ENCODE peak calls at places on chromosomes 6 and 20, in five cellular contexts. T is K562; A is left lung; O is CD4-positive, CD25-positive, alpha-beta regulatory T cell; J is ovary. Y is an unnamed sample. For H3K4me1, the result is how much of the 10 kb centered on the place peaks cover.

GRCh38 chr6:168583821-168584220 is 142.8 kb downstream of the SMOC2 start:
- DNase-seq in T (no peak), A (no peak), O (no peak), J (no peak), Y (no peak)

GRCh38 chr6:71727632-71728294 is 158.6 kb upstream of the RIMS1 start:
- DNase-seq in T (no peak), A (no peak), O (no peak), J (no peak), Y (no peak)

GRCh38 chr6:74867286-74867685 is 338.6 kb downstream of the COL12A1 start:
- DNase-seq in T (no peak), A (no peak), O (no peak), J (no peak), Y (no peak)

GRCh38 chr20:14616003-14616402 is 278.6 kb upstream of the FLRT3 start:
- DNase-seq in T (no peak), A (no peak), O (no peak), J (no peak), Y (no peak)

GRCh38 chr6:109927052-109927451 is 51.1 kb upstream of the GPR6 start:
- DNase-seq in T (no peak), A (no peak), O (no peak), J (no peak), Y (no peak)

GRCh38 chr20:51961964-51962761 is 159.8 kb upstream of the SALL4 start:
- DNase-seq in T (no peak), A (no peak), O (no peak), J (no peak), Y (no peak)

GRCh38 chr6:8279094-8279805 is 156.1 kb downstream of the SLC35B3 start:
- DNase-seq in T (no peak), A (no peak), O (no peak), J (no peak), Y (no peak)

GRCh38 chr20:22574545-22575086 is 9.8 kb downstream of the FOXA2 start:
- DNase-seq in T (no peak), A (no peak), O (no peak), J (no peak), Y (no peak)

GRCh38 chr6:10511477-10511876 is 9.7 kb upstream of the GCNT2 start:
- DNase-seq in T (no peak), A (no peak), O (no peak), J (no peak), Y (no peak)

GRCh38 chr20:9062066-9062465 is 6.8 kb upstream of the PLCB4 start:
- DNase-seq in T (no peak), A (no peak), O (no peak), J (no peak), Y (no peak)

GRCh38 chr6:168032383-168032760 is 34.9 kb downstream of the KIF25 start:
- DNase-seq in T (no peak), A (no peak), O (no peak), J (no peak), Y (no peak)

GRCh38 chr20:47355489-47356219 is 845 bp downstream of the ZMYND8 start:
- DNase-seq in T (no peak), A (no peak), O (no peak), J (no peak), Y (no peak)

GRCh38 chr20:24503352-24503931 is 34.0 kb downstream of the SYNDIG1 start:
- DNase-seq in T (no peak), A (no peak), O (no peak), J (no peak), Y (no peak)

GRCh38 chr6:63634630-63635029 is 972 bp upstream of the PHF3 start:
- DNase-seq in T (peak), A (no peak), O (no peak), J (no peak), Y (no peak)

GRCh38 chr6:47066418-47066817 is 24.3 kb upstream of the ADGRF1 start:
- DNase-seq in T (no peak), A (no peak), O (no peak), J (no peak), Y (no peak)

GRCh38 chr6:166460473-166461437 is 78.0 kb upstream of the MPC1 start:
- DNase-seq in T (no peak), A (peak), O (no peak), J (no peak), Y (no peak)

GRCh38 chr6:72286911-72287311 is 335.0 kb upstream of the KCNQ5 start:
- DNase-seq in T (no peak), A (no peak), O (no peak), J (no peak), Y (no peak)

GRCh38 chr20:12201289-12201991 is 283.7 kb downstream of the BTBD3 start:
- DNase-seq in T (no peak), A (no peak), O (no peak), J (no peak), Y (no peak)

GRCh38 chr6:107509506-107509905 is 19.6 kb downstream of the SOBP start:
- DNase-seq in T (no peak), A (no peak), O (no peak), J (no peak), Y (no peak)

GRCh38 chr6:12371641-12372146 is 81.5 kb downstream of the EDN1 start:
- DNase-seq in T (no peak), A (no peak), O (no peak), J (no peak), Y (peak)

GRCh38 chr20:22586645-22587310 is 2.4 kb upstream of the FOXA2 start:
- DNase-seq in T (peak), A (peak), O (no peak), J (no peak), Y (peak)

GRCh38 chr20:11917663-11918062 is at the start of gene BTBD3:
- DNase-seq in T (peak), A (no peak), O (no peak), J (peak), Y (peak)

GRCh38 chr20:38109657-38110524 is 55.2 kb downstream of the TGM2 start:
- DNase-seq in T (peak), A (no peak), O (no peak), J (no peak), Y (peak)

GRCh38 chr20:53598140-53599038 is 4.8 kb upstream of the ZNF217 start:
- DNase-seq in T (no peak), A (no peak), O (no peak), J (no peak), Y (no peak)

GRCh38 chr20:53594068-53595017 is 704 bp upstream of the ZNF217 start:
- DNase-seq in T (peak), A (peak), O (peak), J (peak), Y (peak)

GRCh38 chr20:53597521-53598120 is 4.0 kb upstream of the ZNF217 start:
- DNase-seq in T (no peak), A (no peak), O (no peak), J (no peak), Y (peak)

GRCh38 chr20:53597085-53597482 is 3.4 kb upstream of the ZNF217 start:
- DNase-seq in T (no peak), A (no peak), O (no peak), J (no peak), Y (peak)

DNA sequence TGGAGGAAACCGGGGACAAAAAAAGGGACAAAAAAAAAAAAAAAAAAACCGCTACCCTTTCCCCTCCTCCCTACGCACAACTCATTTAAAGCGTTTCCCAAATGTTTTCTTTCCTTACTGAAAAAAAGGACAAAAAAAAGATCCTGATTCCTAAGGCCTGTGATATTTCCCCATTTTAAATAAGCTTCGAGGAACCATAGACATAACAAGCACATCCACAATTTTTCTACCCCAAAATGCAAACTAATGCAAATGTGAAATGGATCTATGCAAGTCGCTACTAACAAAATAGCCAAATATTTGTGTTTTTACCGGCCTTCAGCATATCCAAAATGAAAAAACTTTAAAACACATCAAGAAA is 1.4 kb upstream of the ZNF217 start:
- DNase-seq in T (no peak), A (no peak), O (no peak), J (no peak), Y (no peak)
- H3K4me3 ChIP-seq in T (peak), A (peak), O (peak), J (peak), Y (peak)

GRCh38 chr6:135141182-135141581 is 39.9 kb upstream of the MYB start:
- DNase-seq in T (no peak), A (no peak), O (no peak), J (no peak), Y (no peak)
- H3K4me1 ChIP-seq in T (under half), A (under half), O (under half), J (under half), Y (under half)

DNA sequence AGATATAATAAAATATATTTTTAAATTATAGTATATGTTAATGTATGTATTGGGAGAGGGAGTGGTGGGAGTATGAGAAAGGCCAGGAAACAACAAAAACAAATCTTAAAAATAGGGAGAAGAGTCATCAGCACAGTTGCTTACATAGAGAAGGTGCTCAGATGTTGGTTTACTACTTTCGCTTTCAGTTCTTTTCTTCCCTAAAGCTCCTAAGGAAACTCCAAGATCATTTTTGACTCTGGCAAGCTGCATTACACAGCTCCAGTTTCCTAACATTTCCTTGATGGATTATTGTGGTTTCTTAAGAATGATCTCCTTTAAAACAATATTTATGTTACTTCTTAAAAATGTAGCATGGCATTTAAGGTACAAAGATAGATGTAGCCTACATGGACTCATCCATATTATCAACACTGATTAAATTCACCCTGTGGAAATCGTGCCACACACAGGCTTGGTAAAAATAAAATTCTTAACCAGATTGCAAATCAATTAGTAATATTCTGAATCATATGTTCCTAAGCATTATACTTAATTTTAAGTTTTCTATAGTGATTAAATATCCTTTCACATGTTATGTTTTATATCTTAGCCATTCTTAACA is 118.0 kb upstream of the MAN1A1 start:
- DNase-seq in T (no peak), A (no peak), O (no peak), J (no peak), Y (peak)
- H3K4me3 ChIP-seq in T (no peak), A (no peak), O (peak), J (no peak), Y (no peak)

GRCh38 chr6:125054331-125054730 is 92.1 kb downstream of the RNF217 start:
- DNase-seq in T (no peak), A (no peak), O (no peak), J (no peak), Y (no peak)

GRCh38 chr6:125050663-125051318 is 88.6 kb downstream of the RNF217 start:
- DNase-seq in T (no peak), A (no peak), O (no peak), J (no peak), Y (no peak)

GRCh38 chr6:125058562-125058961 is 95.0 kb upstream of the TPD52L1 start:
- DNase-seq in T (no peak), A (no peak), O (no peak), J (no peak), Y (no peak)

GRCh38 chr6:125057392-125058246 is 95.4 kb downstream of the RNF217 start:
- DNase-seq in T (no peak), A (no peak), O (no peak), J (no peak), Y (no peak)

GRCh38 chr6:125053809-125054208 is 91.6 kb downstream of the RNF217 start:
- DNase-seq in T (no peak), A (no peak), O (no peak), J (no peak), Y (no peak)
- H3K4me1 ChIP-seq in T (under half), A (under half), O (under half), J (under half), Y (under half)

Y was measured in small intestine.